ENCODE peak calls at places on chromosome 18, in four cellular contexts. C is adrenal gland, L is heart right ventricle, R is breast epithelium. E is an unnamed sample. For H3K36me3, the result is how much of the 10 kb centered on the place peaks cover.

GRCh38 chr18:67665266-67665665 is 148.7 kb upstream of the DSEL start:
- DNase-seq in C (no peak), R (no peak), L (no peak), E (no peak)

GRCh38 chr18:8912348-8913057 is 190.0 kb upstream of the NDUFV2 start:
- DNase-seq in C (no peak), L (no peak), R (no peak), E (no peak)

GRCh38 chr18:7164610-7165009 is 47.0 kb upstream of the LAMA1 start:
- DNase-seq in R (no peak), L (no peak), C (peak), E (peak)

GRCh38 chr18:22494771-22495170 is 77.1 kb upstream of the CTAGE1 start:
- DNase-seq in R (no peak), L (no peak), C (no peak), E (no peak)

GRCh38 chr18:24076950-24077349 is 61.9 kb upstream of the CABYR start:
- DNase-seq in L (no peak), R (no peak), C (no peak), E (no peak)

GRCh38 chr18:79496237-79496977 is 100.7 kb downstream of the NFATC1 start:
- DNase-seq in C (peak), L (no peak), R (no peak), E (no peak)

GRCh38 chr18:7789853-7790552 is 222.9 kb downstream of the PTPRM start:
- DNase-seq in R (no peak), L (no peak), C (no peak), E (no peak)

GRCh38 chr18:72160504-72161445 is 383.4 kb downstream of the CBLN2 start:
- DNase-seq in R (no peak), C (no peak), L (no peak), E (no peak)

GRCh38 chr18:76984193-76985155 is 148.1 kb downstream of the MBP start:
- DNase-seq in C (no peak), R (no peak), L (no peak), E (no peak)

GRCh38 chr18:69908838-69909237 is 38.8 kb downstream of the CD226 start:
- DNase-seq in R (no peak), C (no peak), L (no peak), E (no peak)

GRCh38 chr18:34224423-34225217 is at the start of gene NOL4:
- DNase-seq in R (peak), L (peak), C (no peak), E (peak)

GRCh38 chr18:49863769-49864615 is 50.7 kb upstream of the ACAA2 start:
- DNase-seq in C (no peak), R (no peak), L (no peak), E (peak)

DNA sequence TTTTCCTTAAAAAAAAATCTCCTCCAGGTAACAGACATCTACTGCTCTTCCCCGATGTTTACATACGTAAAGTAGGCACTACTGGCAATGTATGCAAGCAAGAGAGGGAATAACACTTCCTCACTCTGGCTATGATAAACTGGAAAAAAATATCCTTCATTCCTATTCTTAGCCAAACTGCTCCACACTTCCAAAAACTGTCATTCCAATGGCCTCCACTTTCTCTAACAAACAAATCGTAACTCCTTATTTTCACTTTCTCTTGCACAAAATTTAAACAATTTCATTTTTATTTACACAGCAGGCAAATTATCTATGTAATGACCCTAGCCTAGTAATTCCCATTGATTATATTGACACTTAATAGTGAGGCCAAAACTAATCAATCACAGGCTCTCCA is 184.4 kb downstream of the TCF4 start:
- DNase-seq in R (no peak), L (no peak), C (no peak), E (no peak)
- H3K4me3 ChIP-seq in R (peak), L (peak), C (no peak), E (no peak)

GRCh38 chr18:59155140-59155539 is 15.5 kb downstream of the SEC11C start:
- DNase-seq in R (no peak), C (no peak), L (no peak), E (no peak)
- H3K36me3 ChIP-seq in R (under half), C (under half), L (half or more), E (under half)

GRCh38 chr18:31648966-31649429 is 35.4 kb downstream of the B4GALT6 start:
- DNase-seq in R (no peak), L (no peak), C (peak), E (no peak)
- H3K4me3 ChIP-seq in R (no peak), L (no peak), C (no peak), E (no peak)

DNA sequence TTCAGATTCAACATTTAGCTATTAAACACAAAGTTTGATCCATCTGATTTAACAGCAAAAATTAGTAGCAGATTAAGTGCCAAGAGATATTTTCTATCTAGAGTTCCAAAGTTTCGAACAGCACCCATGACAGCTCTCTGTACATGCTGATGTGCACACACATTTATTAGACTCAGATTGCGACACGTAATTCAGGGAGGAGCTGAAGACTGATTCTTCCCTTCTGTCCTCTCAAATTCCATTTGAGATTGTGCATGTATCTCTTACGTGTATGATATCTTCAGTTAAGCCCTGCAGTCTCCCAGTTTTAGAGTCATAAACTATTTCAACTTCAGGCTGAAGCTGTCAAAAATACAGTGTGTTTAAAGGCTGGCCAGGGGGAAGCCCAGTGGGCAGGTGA is 30.7 kb downstream of the CYB5A start:
- DNase-seq in R (no peak), L (no peak), C (no peak), E (no peak)
- H3K36me3 ChIP-seq in R (under half), L (half or more), C (under half), E (under half)

GRCh38 chr18:32958746-32959145 is 185.9 kb upstream of the KLHL14 start:
- DNase-seq in R (no peak), C (no peak), L (no peak), E (no peak)

DNA sequence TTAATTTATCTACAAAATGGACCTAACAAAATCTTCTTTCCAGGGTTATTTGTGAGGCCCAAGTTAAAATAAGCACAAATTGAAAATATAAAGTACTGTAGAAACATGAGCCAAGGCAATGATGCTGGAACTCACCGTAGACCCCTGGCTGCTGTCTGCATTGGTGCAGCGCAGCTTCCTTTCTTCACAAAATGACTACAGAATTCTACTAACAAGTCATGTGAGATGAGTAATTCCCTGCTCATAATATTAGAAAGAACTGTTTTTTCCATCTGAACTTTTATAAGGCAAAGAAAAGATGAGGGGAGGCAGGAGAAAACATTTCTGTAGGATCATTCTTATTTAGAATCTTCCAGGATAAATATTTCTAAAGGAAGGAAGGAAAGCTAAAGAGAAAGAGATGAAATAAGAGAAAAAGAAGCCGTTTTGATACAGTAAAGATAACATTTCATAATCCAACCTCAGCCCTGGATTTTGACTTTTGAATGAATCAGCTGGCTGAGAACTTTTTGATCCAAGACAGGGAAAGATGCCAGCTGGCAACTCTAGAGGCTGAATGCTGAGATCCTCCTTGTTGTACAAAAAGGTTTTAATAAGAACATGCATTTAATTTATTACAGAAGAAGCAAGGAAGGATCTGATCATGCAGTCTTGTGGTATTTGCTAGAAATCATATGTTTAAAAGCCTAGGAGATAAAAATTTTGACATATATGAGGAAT is 183.9 kb upstream of the KLHL14 start:
- DNase-seq in R (no peak), C (peak), L (no peak), E (peak)
- H3K4me3 ChIP-seq in R (no peak), C (no peak), L (no peak), E (no peak)

GRCh38 chr18:11043694-11044093 is 105.7 kb downstream of the PIEZO2 start:
- DNase-seq in L (no peak), R (no peak), C (no peak), E (no peak)

GRCh38 chr18:11051462-11051861 is 97.9 kb downstream of the PIEZO2 start:
- DNase-seq in L (no peak), C (no peak), R (no peak), E (no peak)

GRCh38 chr18:11050966-11051365 is 98.4 kb downstream of the PIEZO2 start:
- DNase-seq in R (no peak), C (no peak), L (no peak), E (no peak)

GRCh38 chr18:11047817-11048216 is 101.6 kb downstream of the PIEZO2 start:
- DNase-seq in L (no peak), R (no peak), C (no peak), E (no peak)

DNA sequence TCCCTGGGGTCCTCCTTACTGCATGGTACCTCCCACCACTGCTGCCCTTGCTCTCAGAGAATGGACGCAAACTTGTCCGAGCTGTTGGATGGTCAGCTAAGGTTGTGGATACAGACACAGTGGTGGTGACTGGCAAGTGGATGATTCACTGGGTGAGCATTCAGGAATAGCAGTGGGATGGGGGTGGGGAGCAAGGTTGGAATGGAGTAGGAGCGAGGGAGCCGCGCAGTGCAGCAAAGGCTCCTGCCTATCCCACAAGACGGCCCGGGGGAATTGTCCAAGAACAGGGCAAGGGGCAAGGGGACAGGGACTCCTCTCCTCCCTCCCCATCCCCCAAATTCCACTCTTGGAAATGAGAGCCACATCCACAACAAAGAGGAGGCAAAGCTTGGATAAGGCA is 102.2 kb downstream of the PIEZO2 start:
- DNase-seq in L (no peak), C (no peak), R (no peak), E (no peak)
- H3K36me3 ChIP-seq in L (under half), C (under half), R (under half), E (under half)

DNA sequence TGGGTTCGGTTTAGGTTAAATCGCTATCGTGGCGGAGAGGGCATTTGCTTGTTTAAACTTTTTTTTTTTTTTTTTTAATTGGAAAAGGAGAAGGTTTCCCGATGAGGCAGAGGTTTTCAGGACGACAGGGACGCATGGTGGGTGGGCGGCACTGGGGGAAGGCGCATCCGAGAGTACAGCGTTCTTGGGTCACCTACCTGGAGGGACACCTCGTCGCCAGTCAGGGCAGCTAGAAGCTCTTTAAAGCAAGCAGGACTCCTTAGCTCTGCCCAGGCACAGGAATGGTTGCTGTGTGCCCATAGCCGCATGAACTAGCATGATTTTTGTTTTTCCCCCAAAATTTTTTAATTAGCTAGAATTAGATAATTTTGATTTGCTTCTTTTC is 444 bp downstream of the LDLRAD4 start:
- DNase-seq in C (no peak), L (no peak), R (no peak), E (no peak)
- H3K4me3 ChIP-seq in C (peak), L (peak), R (peak), E (peak)

GRCh38 chr18:36031407-36031806 is 36.0 kb downstream of the RPRD1A start:
- DNase-seq in L (no peak), R (no peak), C (no peak), E (no peak)

GRCh38 chr18:36025025-36025424 is 42.3 kb downstream of the RPRD1A start:
- DNase-seq in L (no peak), C (peak), R (no peak), E (no peak)

GRCh38 chr18:36031903-36032302 is 35.5 kb downstream of the RPRD1A start:
- DNase-seq in L (no peak), R (no peak), C (no peak), E (no peak)

GRCh38 chr18:36023336-36023735 is 44.0 kb downstream of the RPRD1A start:
- DNase-seq in R (no peak), L (no peak), C (no peak), E (no peak)

GRCh38 chr18:36028859-36029258 is 38.5 kb downstream of the RPRD1A start:
- DNase-seq in L (no peak), C (peak), R (no peak), E (peak)
- H3K36me3 ChIP-seq in L (half or more), C (under half), R (under half), E (under half)

DNA sequence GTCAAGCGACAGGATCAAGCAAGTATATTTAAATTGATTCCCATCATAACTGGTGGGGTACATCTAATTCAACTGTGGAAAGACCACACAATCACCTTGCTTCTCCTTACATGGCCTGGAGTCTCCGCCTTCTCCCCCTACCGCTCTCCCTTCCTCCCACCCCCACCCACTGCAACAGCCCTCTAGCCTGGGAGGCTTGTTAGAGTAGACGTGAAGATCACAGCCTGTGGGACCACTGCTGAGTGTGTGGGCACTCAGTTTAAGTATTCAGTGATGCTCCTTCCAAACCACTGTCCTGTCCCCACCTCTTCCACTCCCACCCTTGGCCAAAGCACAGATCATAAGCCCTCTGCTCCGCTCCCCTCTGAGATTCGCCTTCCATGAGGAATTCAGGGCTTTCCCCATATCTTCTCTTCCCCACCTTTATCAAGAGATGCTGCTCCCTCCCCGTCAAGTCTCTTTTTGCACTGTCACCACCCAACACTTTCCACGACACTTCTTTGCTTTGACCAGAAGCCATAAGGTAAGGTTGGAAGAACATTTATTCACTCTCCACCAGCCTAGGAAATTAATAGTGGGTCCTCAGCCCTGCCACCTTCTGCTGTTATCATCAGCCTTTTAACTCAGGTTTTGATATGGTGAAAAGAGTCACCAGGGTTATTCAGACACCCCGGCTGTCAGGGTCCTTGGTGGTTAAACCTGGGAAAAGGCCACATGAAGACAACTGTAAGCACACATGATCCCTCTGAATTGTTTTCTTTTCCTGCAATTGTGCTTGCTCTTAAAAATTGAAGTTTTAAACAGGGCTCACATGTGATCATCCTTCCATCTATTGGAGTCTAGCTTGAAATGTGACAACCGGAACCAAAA is 1.7 kb downstream of the METTL4 start:
- DNase-seq in C (no peak), L (no peak), R (no peak), E (no peak)
- H3K4me3 ChIP-seq in C (no peak), L (no peak), R (peak), E (no peak)

E was measured in testis.